ENCODE peak calls at places on chromosome 7, in seven cellular contexts. Q, D, W, L, B, Z and E are unnamed samples.

GRCh38 chr7:70243443-70243842 is 645.2 kb downstream of the AUTS2 start:
- DNase-seq in Q (no peak), D (no peak), W (no peak), L (no peak), B (no peak), Z (no peak), E (no peak)

GRCh38 chr7:39969431-39969830 is 19.4 kb downstream of the CDK13 start:
- DNase-seq in Q (no peak), D (no peak), W (no peak), L (no peak), B (no peak), Z (no peak), E (peak)

GRCh38 chr7:130387628-130388403 is 7.5 kb downstream of the CPA1 start:
- DNase-seq in Q (no peak), D (no peak), W (no peak), L (no peak), B (no peak), Z (no peak), E (peak)

GRCh38 chr7:43458746-43459337 is 124.1 kb upstream of the STK17A start:
- DNase-seq in Q (no peak), D (no peak), W (no peak), L (no peak), B (no peak), Z (no peak), E (no peak)

GRCh38 chr7:6453737-6454136 is 6.0 kb upstream of the DAGLB start:
- DNase-seq in Q (no peak), D (peak), W (no peak), L (no peak), B (no peak), Z (no peak), E (peak)

GRCh38 chr7:35551682-35552081 is 143.3 kb downstream of the HERPUD2 start:
- DNase-seq in Q (no peak), D (no peak), W (no peak), L (no peak), B (no peak), Z (no peak), E (no peak)

GRCh38 chr7:56046728-56047445 is 4.4 kb downstream of the PSPH start:
- DNase-seq in Q (no peak), D (no peak), W (no peak), L (peak), B (no peak), Z (no peak), E (peak)

GRCh38 chr7:64879097-64879730 is 23.9 kb upstream of the ZNF273 start:
- DNase-seq in Q (no peak), D (no peak), W (no peak), L (no peak), B (no peak), Z (no peak), E (no peak)

GRCh38 chr7:155639958-155640520 is 4.4 kb upstream of the RBM33 start:
- DNase-seq in Q (no peak), D (no peak), W (no peak), L (no peak), B (no peak), Z (no peak), E (no peak)

GRCh38 chr7:149774237-149775175 is 1.1 kb upstream of the ZNF467 start:
- DNase-seq in Q (no peak), D (no peak), W (no peak), L (no peak), B (no peak), Z (peak), E (no peak)

GRCh38 chr7:82665966-82666507 is 222.5 kb upstream of the CACNA2D1 start:
- DNase-seq in Q (no peak), D (no peak), W (no peak), L (no peak), B (no peak), Z (no peak), E (no peak)

GRCh38 chr7:129644634-129645230 is 33.2 kb downstream of the NRF1 start:
- DNase-seq in Q (peak), D (no peak), W (no peak), L (peak), B (no peak), Z (no peak), E (peak)

GRCh38 chr7:111041577-111041976 is 49.4 kb upstream of the LRRN3 start:
- DNase-seq in Q (no peak), D (no peak), W (no peak), L (no peak), B (no peak), Z (no peak), E (no peak)

GRCh38 chr7:64184376-64184775 is 22.6 kb upstream of the ZNF735 start:
- DNase-seq in Q (no peak), D (no peak), W (no peak), L (no peak), B (no peak), Z (no peak), E (no peak)

GRCh38 chr7:120402801-120403200 is 129.8 kb downstream of the KCND2 start:
- DNase-seq in Q (no peak), D (no peak), W (no peak), L (no peak), B (no peak), Z (no peak), E (peak)

GRCh38 chr7:130490888-130491771 is 755 bp upstream of the MEST start:
- DNase-seq in Q (peak), D (no peak), W (no peak), L (no peak), B (peak), Z (peak), E (peak)

GRCh38 chr7:158950914-158951635 is 94.7 kb downstream of the DYNC2I1 start:
- DNase-seq in Q (no peak), D (no peak), W (no peak), L (no peak), B (no peak), Z (no peak), E (peak)

GRCh38 chr7:1124164-1124563 is 35.8 kb downstream of the ZFAND2A start:
- DNase-seq in Q (no peak), D (no peak), W (no peak), L (no peak), B (no peak), Z (no peak), E (peak)
- H3K4me3 ChIP-seq in Q (no peak), D (no peak), W (no peak), L (no peak), B (peak), Z (no peak), E (peak)

GRCh38 chr7:44575054-44575453 is 1.3 kb upstream of the DDX56 start:
- DNase-seq in Q (no peak), D (no peak), W (no peak), L (no peak), B (no peak), Z (no peak), E (no peak)
- H3K4me3 ChIP-seq in Q (no peak), D (no peak), W (no peak), L (peak), B (no peak), Z (no peak), E (no peak)

DNA sequence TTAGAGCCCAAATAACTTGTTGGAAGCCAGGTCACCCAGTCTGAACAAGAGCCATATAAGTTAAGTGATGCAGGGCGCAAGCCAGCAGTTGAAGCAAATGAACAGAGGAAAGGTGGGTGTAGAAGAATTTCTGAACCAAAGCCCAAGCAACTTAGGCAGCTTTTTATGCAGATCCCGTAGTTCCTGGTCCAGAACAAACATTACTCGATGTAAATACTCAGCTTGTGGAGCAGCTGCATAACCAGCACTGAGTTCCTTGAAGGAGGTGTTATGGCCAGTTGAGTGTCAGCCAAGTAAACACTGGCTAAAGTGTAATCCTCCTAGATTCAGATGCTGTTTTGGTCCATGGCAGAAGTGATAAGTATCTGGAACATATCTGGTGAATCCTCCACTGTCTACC is 213.8 kb downstream of the DYNC1I1 start:
- DNase-seq in Q (no peak), D (no peak), W (no peak), L (no peak), B (no peak), Z (no peak), E (peak)
- H3K4me3 ChIP-seq in Q (no peak), D (no peak), W (no peak), L (no peak), B (no peak), Z (no peak), E (no peak)

GRCh38 chr7:113915991-113916390 is 2.8 kb downstream of the PPP1R3A start:
- DNase-seq in Q (no peak), D (no peak), W (no peak), L (no peak), B (no peak), Z (no peak), E (no peak)
- H3K4me3 ChIP-seq in Q (no peak), D (no peak), W (no peak), L (no peak), B (no peak), Z (no peak), E (no peak)

DNA sequence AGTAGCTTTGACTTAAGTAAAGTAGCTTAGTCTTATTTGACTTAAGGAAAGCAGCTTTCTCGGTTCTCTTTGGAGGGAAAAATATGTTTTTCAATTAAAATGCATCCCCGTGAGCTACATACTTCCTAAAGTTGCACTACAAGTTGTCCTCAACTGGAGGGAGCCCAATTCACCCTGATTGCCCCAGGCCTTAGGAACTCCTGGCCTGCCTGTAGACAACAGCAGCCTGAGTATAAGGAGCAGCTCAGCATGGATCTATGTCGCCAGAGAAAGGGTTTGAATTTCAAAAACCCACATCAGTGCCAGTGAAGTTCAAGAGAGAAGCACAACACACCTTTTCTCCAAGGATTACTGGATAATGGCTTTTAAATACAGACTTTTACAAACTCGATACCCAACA is 772.0 kb downstream of the TNS3 start:
- DNase-seq in Q (no peak), D (no peak), W (no peak), L (no peak), B (no peak), Z (no peak), E (no peak)
- H3K4me3 ChIP-seq in Q (no peak), D (no peak), W (no peak), L (no peak), B (no peak), Z (no peak), E (no peak)

DNA sequence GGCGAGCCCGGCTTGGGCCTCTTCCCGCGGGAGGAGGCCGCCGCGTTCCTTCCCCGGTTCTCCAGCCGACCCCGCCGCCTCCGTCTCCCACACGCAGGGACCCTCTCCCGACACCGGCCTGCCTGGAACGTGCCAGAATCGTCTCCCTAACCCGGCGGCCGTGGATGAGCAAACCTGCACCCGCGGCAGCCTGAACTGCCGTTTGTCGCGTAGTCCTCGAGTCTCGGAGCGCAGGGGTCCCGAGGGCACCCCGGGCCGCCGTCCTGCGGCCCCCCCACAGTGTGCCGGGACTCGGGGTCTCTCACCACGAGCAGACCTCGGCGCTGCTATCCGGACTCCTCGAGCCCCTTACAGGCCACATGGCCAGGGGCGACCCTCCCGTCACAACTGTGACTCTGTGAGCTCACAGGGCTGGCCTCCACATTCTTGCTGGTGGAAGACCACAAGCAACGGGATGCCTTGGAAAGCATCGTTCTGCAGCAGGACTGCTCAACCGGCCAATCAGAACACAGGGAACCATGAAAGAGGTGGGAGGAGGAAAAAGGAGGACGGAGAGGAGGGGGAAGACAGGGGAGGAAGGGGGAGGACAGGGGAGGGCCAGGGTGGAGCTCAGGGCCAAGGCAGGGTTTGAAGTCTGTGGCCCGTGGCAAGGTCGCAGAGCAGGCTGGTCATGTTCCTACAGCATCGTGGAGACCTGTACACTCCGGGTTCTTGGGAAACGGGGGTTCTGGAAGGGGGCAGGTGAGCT is 276.9 kb downstream of the DNAJB6 start:
- DNase-seq in Q (no peak), D (no peak), W (no peak), L (no peak), B (no peak), Z (no peak), E (no peak)
- H3K4me3 ChIP-seq in Q (no peak), D (no peak), W (peak), L (no peak), B (peak), Z (no peak), E (no peak)

GRCh38 chr7:141976524-141977245 is 3.1 kb upstream of the TAS2R38 start:
- DNase-seq in Q (no peak), D (no peak), W (no peak), L (no peak), B (no peak), Z (no peak), E (no peak)
- H3K4me3 ChIP-seq in Q (no peak), D (peak), W (peak), L (no peak), B (no peak), Z (no peak), E (no peak)

GRCh38 chr7:148318092-148318756 is 272.3 kb upstream of the C7orf33 start:
- DNase-seq in Q (no peak), D (no peak), W (no peak), L (no peak), B (no peak), Z (no peak), E (no peak)
- H3K4me3 ChIP-seq in Q (no peak), D (no peak), W (no peak), L (no peak), B (no peak), Z (no peak), E (no peak)

DNA sequence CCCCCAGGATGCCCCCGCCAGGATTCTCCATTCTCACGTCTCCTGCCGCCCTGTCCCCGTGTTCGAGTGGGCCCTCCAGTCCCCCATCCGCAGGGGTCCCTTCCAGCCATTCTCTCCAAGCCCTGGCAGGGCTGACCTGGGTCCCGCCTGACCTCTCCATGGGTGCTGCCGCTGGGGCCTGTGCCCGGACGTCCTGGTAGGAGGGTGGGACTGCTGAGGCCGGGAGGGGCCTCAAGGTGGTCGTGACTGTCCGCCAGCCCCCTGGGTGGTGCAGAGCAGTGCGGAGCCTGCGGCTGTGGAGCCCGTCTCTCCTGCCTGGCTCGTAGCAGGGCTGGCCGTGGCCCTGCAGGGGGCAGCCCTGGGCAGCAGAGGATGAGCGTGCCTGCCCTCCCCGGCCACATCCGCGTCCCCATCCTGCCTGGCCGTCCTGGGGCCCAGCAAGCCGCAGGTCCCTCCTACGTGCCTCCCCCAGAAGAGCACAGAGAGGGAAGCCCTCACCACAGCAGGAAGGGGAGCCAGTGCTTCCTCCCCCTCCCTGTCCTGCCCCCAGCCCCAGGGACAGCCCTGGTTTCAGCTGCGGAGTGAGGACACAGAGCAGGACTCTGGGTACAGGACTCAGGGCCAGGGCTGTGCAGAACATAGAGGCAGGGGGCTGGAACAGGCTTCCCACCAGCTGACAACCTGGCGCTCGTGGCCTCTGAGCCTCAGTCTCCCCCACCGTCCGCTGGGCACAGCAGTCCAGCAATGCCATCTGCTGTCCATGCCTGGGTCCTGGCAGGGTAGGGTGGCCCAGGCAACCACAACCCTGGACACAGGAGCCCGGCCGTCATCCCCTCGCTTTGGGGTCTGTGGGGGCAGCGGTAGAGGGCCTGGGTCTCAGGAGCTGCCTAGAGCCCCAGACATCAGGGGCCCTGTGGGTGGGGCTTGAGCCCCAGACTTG is 1.5 kb upstream of the GRIFIN start:
- DNase-seq in Q (peak), D (peak), W (peak), L (no peak), B (no peak), Z (peak), E (peak)
- H3K4me3 ChIP-seq in Q (no peak), D (no peak), W (no peak), L (no peak), B (no peak), Z (no peak), E (no peak)

GRCh38 chr7:139737221-139738100 is 40.3 kb downstream of the HIPK2 start:
- DNase-seq in Q (no peak), D (no peak), W (no peak), L (no peak), B (no peak), Z (no peak), E (no peak)
- H3K4me3 ChIP-seq in Q (no peak), D (no peak), W (no peak), L (no peak), B (no peak), Z (no peak), E (no peak)